ENCODE peak calls at places on chromosomes 3 and 15, in five cellular contexts. C, I, Q, R and K are unnamed samples.

GRCh38 chr3:139332092-139332491 is 11.7 kb upstream of the MRPS22 start:
- DNase-seq in C (no peak), I (no peak), Q (no peak), R (no peak), K (no peak)

GRCh38 chr3:63753995-63754394 is 65.1 kb upstream of the C3orf49 start:
- DNase-seq in C (no peak), I (no peak), Q (no peak), R (no peak), K (no peak)

GRCh38 chr3:110929811-110930210 is 141.8 kb upstream of the NECTIN3 start:
- DNase-seq in C (no peak), I (no peak), Q (no peak), R (no peak), K (no peak)

GRCh38 chr3:165081183-165081582 is 2.9 kb upstream of the SI start:
- DNase-seq in C (no peak), I (no peak), Q (no peak), R (no peak), K (no peak)

GRCh38 chr3:139934557-139935070 is 371 bp upstream of the CLSTN2 start:
- DNase-seq in C (no peak), I (no peak), Q (no peak), R (peak), K (no peak)

GRCh38 chr3:149765762-149766334 is 13.6 kb upstream of the COMMD2 start:
- DNase-seq in C (no peak), I (no peak), Q (no peak), R (peak), K (no peak)

GRCh38 chr3:134364061-134364935 is 9.9 kb downstream of the AMOTL2 start:
- DNase-seq in C (no peak), I (peak), Q (no peak), R (peak), K (no peak)

GRCh38 chr3:53713626-53714025 is 132.6 kb downstream of the CHDH start:
- DNase-seq in C (no peak), I (no peak), Q (no peak), R (no peak), K (no peak)

GRCh38 chr3:128881576-128881975 is 2.2 kb downstream of the ACAD9 start:
- DNase-seq in C (no peak), I (no peak), Q (no peak), R (no peak), K (no peak)

GRCh38 chr3:171417813-171418212 is 42.4 kb downstream of the TNIK start:
- DNase-seq in C (no peak), I (peak), Q (no peak), R (no peak), K (no peak)

GRCh38 chr15:72179950-72180581 is 17.5 kb downstream of the GRAMD2A start:
- DNase-seq in C (no peak), I (no peak), Q (no peak), R (no peak), K (no peak)

GRCh38 chr15:89112341-89112971 is 24.2 kb downstream of the ABHD2 start:
- DNase-seq in C (no peak), I (no peak), Q (no peak), R (no peak), K (no peak)

GRCh38 chr15:91385301-91385700 is 285.2 kb downstream of the SV2B start:
- DNase-seq in C (no peak), I (no peak), Q (no peak), R (no peak), K (no peak)

GRCh38 chr3:123194552-123194951 is 7.2 kb upstream of the SEC22A start:
- DNase-seq in C (no peak), I (no peak), Q (no peak), R (peak), K (no peak)

GRCh38 chr3:38634133-38634532 is 15.4 kb downstream of the SCN5A start:
- DNase-seq in C (no peak), I (no peak), Q (no peak), R (no peak), K (no peak)

GRCh38 chr15:61639491-61639890 is 410.4 kb upstream of the RORA start:
- DNase-seq in C (no peak), I (no peak), Q (no peak), R (no peak), K (no peak)

GRCh38 chr15:71821547-71822129 is 11.3 kb downstream of the NR2E3 start:
- DNase-seq in C (no peak), I (no peak), Q (no peak), R (no peak), K (no peak)

GRCh38 chr15:69757186-69757585 is 304.6 kb downstream of the RPLP1 start:
- DNase-seq in C (no peak), I (no peak), Q (no peak), R (no peak), K (no peak)

GRCh38 chr15:66751579-66751978 is 49.5 kb downstream of the SMAD6 start:
- DNase-seq in C (no peak), I (no peak), Q (no peak), R (no peak), K (no peak)

GRCh38 chr3:147799601-147800000 is 390.4 kb downstream of the ZIC1 start:
- DNase-seq in C (no peak), I (no peak), Q (no peak), R (no peak), K (no peak)

GRCh38 chr3:128554100-128554464 is 61.1 kb upstream of the GATA2 start:
- DNase-seq in C (no peak), I (no peak), Q (no peak), R (no peak), K (no peak)

GRCh38 chr3:31265646-31266423 is 266.9 kb upstream of the STT3B start:
- DNase-seq in C (no peak), I (no peak), Q (no peak), R (no peak), K (peak)